ENCODE peak calls at places on chromosomes 11 and 22, in four cellular contexts. M is upper lobe of right lung, T is right atrium auricular region, V is tibial nerve. G is an unnamed sample.

GRCh38 chr11:63920126-63920869 is 3.3 kb upstream of the RCOR2 start:
- DNase-seq in M (peak), V (no peak), T (peak), G (no peak)

GRCh38 chr11:120332822-120333716 is 3.1 kb upstream of the ARHGEF12 start:
- DNase-seq in T (no peak), M (no peak), V (no peak), G (no peak)

GRCh38 chr11:107183963-107184362 is 165.7 kb upstream of the GUCY1A2 start:
- DNase-seq in V (no peak), T (no peak), M (no peak), G (no peak)

GRCh38 chr11:119433369-119433749 is 10.4 kb upstream of the THY1 start:
- DNase-seq in V (no peak), M (no peak), T (no peak), G (no peak)

GRCh38 chr11:134581966-134582787 is 170.1 kb upstream of the B3GAT1 start:
- DNase-seq in V (no peak), M (no peak), T (peak), G (no peak)

GRCh38 chr22:25711491-25711890 is 30.5 kb upstream of the MYO18B start:
- DNase-seq in T (no peak), M (no peak), V (no peak), G (no peak)

GRCh38 chr11:110433393-110434333 is 3.9 kb downstream of the FDX1 start:
- DNase-seq in M (no peak), V (no peak), T (no peak), G (no peak)

GRCh38 chr11:111460340-111460739 is 51.8 kb downstream of the BTG4 start:
- DNase-seq in V (no peak), M (no peak), T (no peak), G (peak)

GRCh38 chr22:26610983-26611382 is 6.8 kb downstream of the CRYBB1 start:
- DNase-seq in M (no peak), V (no peak), T (no peak), G (no peak)

GRCh38 chr11:18173225-18173866 is 709 bp downstream of the MRGPRX4 start:
- DNase-seq in T (no peak), V (no peak), M (no peak), G (no peak)

GRCh38 chr11:61113209-61113608 is 10.9 kb downstream of the CD5 start:
- DNase-seq in T (no peak), M (peak), V (no peak), G (no peak)

GRCh38 chr11:95592455-95592854 is 197.1 kb downstream of the FAM76B start:
- DNase-seq in T (no peak), M (no peak), V (peak), G (no peak)

GRCh38 chr11:133230446-133230845 is 301.9 kb downstream of the OPCML start:
- DNase-seq in T (no peak), V (no peak), M (no peak), G (no peak)

GRCh38 chr11:45662665-45663485 is 2.5 kb downstream of the CHST1 start:
- DNase-seq in V (no peak), T (no peak), M (peak), G (no peak)

GRCh38 chr11:22491826-22492225 is 133.8 kb downstream of the FANCF start:
- DNase-seq in T (no peak), M (no peak), V (no peak), G (no peak)

GRCh38 chr11:1198766-1199688 is 23.8 kb upstream of the MUC5B start:
- DNase-seq in V (no peak), T (no peak), M (peak), G (peak)

GRCh38 chr11:61797263-61797944 is 4.7 kb downstream of the FEN1 start:
- DNase-seq in V (peak), M (no peak), T (peak), G (peak)

GRCh38 chr11:40170076-40170475 is 1289.4 kb downstream of the LRRC4C start:
- DNase-seq in M (no peak), T (no peak), V (no peak), G (no peak)

GRCh38 chr11:60872952-60873524 is 5.7 kb downstream of the ZP1 start:
- DNase-seq in M (peak), T (no peak), V (no peak), G (no peak)

GRCh38 chr11:5553347-5553746 is 5.0 kb upstream of the OR52H1 start:
- DNase-seq in M (no peak), V (no peak), T (no peak), G (no peak)

GRCh38 chr11:65035579-65035978 is 5.4 kb upstream of the SAC3D1 start:
- DNase-seq in T (no peak), M (no peak), V (no peak), G (no peak)

GRCh38 chr11:65380460-65381126 is 1.9 kb downstream of the SLC25A45 start:
- DNase-seq in M (peak), V (no peak), T (no peak), G (no peak)

GRCh38 chr22:17869285-17870096 is 95.2 kb upstream of the BID start:
- DNase-seq in M (no peak), T (no peak), V (no peak), G (no peak)

GRCh38 chr11:20374746-20375305 is 11.3 kb downstream of the HTATIP2 start:
- DNase-seq in M (no peak), T (no peak), V (no peak), G (no peak)

GRCh38 chr11:68581439-68581838 is 102.9 kb upstream of the GAL start:
- DNase-seq in T (no peak), V (no peak), M (peak), G (no peak)

GRCh38 chr11:39412117-39412516 is 2047.3 kb downstream of the LRRC4C start:
- DNase-seq in V (no peak), T (no peak), M (no peak), G (no peak)

GRCh38 chr11:65124480-65125196 is 2.5 kb downstream of the MRPL49 start:
- DNase-seq in V (no peak), M (peak), T (no peak), G (no peak)

GRCh38 chr22:48536691-48537591 is 1290.7 kb downstream of the BRD1 start:
- DNase-seq in V (peak), T (no peak), M (peak), G (no peak)

DNA sequence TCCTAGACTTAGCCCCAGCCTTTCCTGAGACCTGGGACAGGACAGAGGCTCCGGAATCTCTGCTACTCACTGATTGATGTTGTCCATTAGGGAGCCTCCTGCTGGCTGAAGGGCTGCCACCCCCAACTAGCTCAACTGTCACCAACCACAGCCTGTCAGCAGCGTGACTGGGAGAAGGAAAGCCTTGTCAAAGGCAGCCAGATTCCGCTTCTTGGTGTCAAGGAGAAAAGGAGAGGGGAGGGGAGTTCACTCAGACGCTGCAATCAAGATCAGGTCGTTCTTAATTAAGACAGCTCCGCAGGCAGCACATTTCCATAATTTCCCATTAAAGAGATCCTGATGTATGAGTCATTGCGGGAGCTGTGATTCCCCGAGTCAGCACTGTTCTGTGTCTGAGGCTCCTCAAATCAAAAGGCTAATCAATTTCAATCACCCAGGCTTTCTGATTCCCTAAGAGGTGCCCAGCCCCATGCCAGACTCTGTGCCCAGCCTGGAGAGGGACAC is 152.8 kb upstream of the ZBED5 start:
- DNase-seq in V (no peak), M (no peak), T (peak), G (no peak)
- TF ChIP-seq CTCF in V (peak), M (peak), T (peak), G (peak)

GRCh38 chr11:57624864-57625263 is 24.8 kb downstream of the YPEL4 start:
- DNase-seq in M (no peak), V (no peak), T (no peak), G (no peak)

GRCh38 chr11:57622263-57622662 is 24.8 kb downstream of the SERPING1 start:
- DNase-seq in T (no peak), V (no peak), M (no peak), G (no peak)

GRCh38 chr11:57626895-57627294 is 22.8 kb downstream of the YPEL4 start:
- DNase-seq in T (no peak), V (no peak), M (no peak), G (no peak)
- TF ChIP-seq CTCF in T (no peak), V (no peak), M (no peak), G (no peak)

DNA sequence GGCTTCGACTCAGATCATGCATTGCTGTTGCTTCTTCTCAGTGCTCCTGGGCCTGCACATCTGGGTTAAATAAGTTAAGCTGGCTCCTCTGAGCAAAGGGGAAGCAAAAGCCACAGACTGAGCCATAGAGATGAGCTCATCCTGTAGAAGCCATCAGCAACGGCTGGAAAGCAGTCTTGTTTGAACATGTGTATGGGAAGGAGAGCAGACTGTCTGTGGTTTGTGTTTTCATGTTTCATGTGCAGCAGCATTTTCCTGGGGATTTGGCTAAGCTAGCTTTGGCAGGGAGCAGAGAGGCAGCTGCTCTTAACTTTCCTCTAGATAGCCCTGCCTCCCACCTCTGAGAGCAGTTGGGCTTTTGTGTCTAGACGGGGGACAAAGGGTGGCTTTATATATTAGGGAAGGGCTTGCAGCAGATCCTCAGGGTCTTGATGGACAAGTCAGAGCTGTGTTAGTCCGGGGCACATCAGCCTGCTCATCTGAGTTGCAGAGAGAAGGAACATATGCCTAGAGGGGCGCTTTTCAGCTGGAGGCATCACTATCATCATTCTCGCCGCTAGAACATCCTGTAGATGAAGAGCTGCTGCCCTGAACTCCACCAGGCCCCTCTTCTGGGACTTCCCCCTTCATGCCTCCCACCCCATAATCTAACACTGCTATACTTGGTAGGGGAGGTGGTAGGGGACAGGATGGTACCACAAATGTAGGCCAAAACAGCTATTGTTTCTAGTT is 14.9 kb downstream of the DCPS start:
- DNase-seq in T (peak), M (no peak), V (no peak), G (no peak)
- TF ChIP-seq CTCF in T (no peak), M (no peak), V (no peak), G (no peak)

GRCh38 chr11:81658722-81659121 is 1074.9 kb downstream of the FAM181B start:
- DNase-seq in V (no peak), T (no peak), M (no peak), G (no peak)
- TF ChIP-seq CTCF in V (no peak), T (no peak), M (no peak), G (peak)

GRCh38 chr22:36977401-36977861 is 41.8 kb downstream of the TST start:
- DNase-seq in M (peak), T (no peak), V (peak), G (no peak)
- TF ChIP-seq CTCF in M (peak), T (no peak), V (peak), G (peak)

DNA sequence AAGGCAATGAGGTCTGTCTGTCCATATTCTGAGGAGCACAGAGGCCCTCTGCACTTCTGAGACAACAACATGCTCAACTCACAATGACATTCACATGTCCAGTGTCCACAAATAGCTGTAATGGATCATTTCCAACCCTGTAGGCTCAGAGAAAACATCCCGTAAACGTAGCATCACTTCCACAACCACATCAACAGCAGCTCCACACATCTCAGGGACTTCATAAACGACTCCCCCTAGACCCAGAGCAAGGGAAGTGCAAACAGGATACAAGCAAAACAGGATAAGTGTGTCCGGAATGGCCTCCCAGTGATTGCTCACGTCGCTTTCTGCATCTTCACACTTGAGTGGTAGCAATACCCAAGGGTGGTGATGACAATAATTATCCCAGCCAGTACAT is 100.2 kb downstream of the SYN3 start:
- DNase-seq in V (no peak), T (no peak), M (no peak), G (no peak)
- TF ChIP-seq CTCF in V (no peak), T (no peak), M (no peak), G (no peak)

GRCh38 chr11:3786781-3787428 is 10.4 kb downstream of the NUP98 start:
- DNase-seq in T (peak), V (no peak), M (no peak), G (no peak)
- TF ChIP-seq CTCF in T (no peak), V (no peak), M (no peak), G (no peak)

GRCh38 chr11:72589802-72590761 is 84.1 kb downstream of the PDE2A start:
- DNase-seq in T (no peak), V (no peak), M (peak), G (no peak)
- TF ChIP-seq CTCF in T (peak), V (peak), M (peak), G (peak)